ENCODE peak calls at places on chromosomes 16 and 17, in four cellular contexts. One of them, this sample, is unnamed.

GRCh38 chr17:80596760-80597608 is 52.3 kb downstream of the RPTOR start:
- DNase-seq in astrocyte: peak
- DNase-seq in Calu3: no peak
- DNase-seq in naive thymus-derived CD8-positive, alpha-beta T cell: no peak
- DNase-seq in this sample: no peak

GRCh38 chr16:83134638-83135037 is 507.9 kb downstream of the CDH13 start:
- DNase-seq in astrocyte: no peak
- DNase-seq in Calu3: no peak
- DNase-seq in naive thymus-derived CD8-positive, alpha-beta T cell: no peak
- DNase-seq in this sample: no peak

GRCh38 chr17:1744551-1745512 is 2.2 kb downstream of the SERPINF2 start:
- DNase-seq in astrocyte: no peak
- DNase-seq in Calu3: no peak
- DNase-seq in naive thymus-derived CD8-positive, alpha-beta T cell: no peak
- DNase-seq in this sample: peak

GRCh38 chr17:72602517-72603345 is 481.9 kb downstream of the SOX9 start:
- DNase-seq in astrocyte: peak
- DNase-seq in Calu3: peak
- DNase-seq in naive thymus-derived CD8-positive, alpha-beta T cell: no peak
- DNase-seq in this sample: no peak

GRCh38 chr16:57386381-57386951 is 14.2 kb downstream of the CX3CL1 start:
- DNase-seq in astrocyte: no peak
- DNase-seq in Calu3: no peak
- DNase-seq in naive thymus-derived CD8-positive, alpha-beta T cell: no peak
- DNase-seq in this sample: peak

GRCh38 chr16:81586976-81587625 is 142.5 kb downstream of the CMIP start:
- DNase-seq in astrocyte: no peak
- DNase-seq in Calu3: peak
- DNase-seq in naive thymus-derived CD8-positive, alpha-beta T cell: no peak
- DNase-seq in this sample: no peak

GRCh38 chr17:68512967-68513474 is 791 bp downstream of the PRKAR1A start:
- DNase-seq in astrocyte: peak
- DNase-seq in Calu3: peak
- DNase-seq in naive thymus-derived CD8-positive, alpha-beta T cell: peak
- DNase-seq in this sample: no peak

GRCh38 chr17:82304826-82305726 is 12.3 kb downstream of the CD7 start:
- DNase-seq in astrocyte: no peak
- DNase-seq in Calu3: no peak
- DNase-seq in naive thymus-derived CD8-positive, alpha-beta T cell: peak
- DNase-seq in this sample: no peak

GRCh38 chr17:57403241-57403640 is 146.9 kb downstream of the MSI2 start:
- DNase-seq in astrocyte: no peak
- DNase-seq in Calu3: no peak
- DNase-seq in naive thymus-derived CD8-positive, alpha-beta T cell: no peak
- DNase-seq in this sample: no peak

GRCh38 chr16:12089492-12090161 is 113.1 kb downstream of the SNX29 start:
- DNase-seq in astrocyte: peak
- DNase-seq in Calu3: peak
- DNase-seq in naive thymus-derived CD8-positive, alpha-beta T cell: no peak
- DNase-seq in this sample: no peak

This sample was measured in natural killer cell treated with Interleukin-12 subunit alpha and Interleukin-12 subunit beta and Interleukin-15 and Interleukin-18, amount 100 ng/mL, for 72 hours.